ENCODE peak calls at places on chromosomes 12 and 14, in six cellular contexts. One of them, this sample, is unnamed.

GRCh38 chr12:57118711-57119271 is 7.6 kb upstream of the STAT6 start:
- DNase-seq in PC-9: no peak
- DNase-seq in HCT116: no peak
- DNase-seq in body of pancreas: no peak
- DNase-seq in left ventricle myocardium inferior: no peak
- DNase-seq in breast epithelium: no peak
- DNase-seq in this sample: no peak

GRCh38 chr12:79737875-79738718 is 47.3 kb upstream of the PAWR start:
- DNase-seq in PC-9: peak; percentile 22
- DNase-seq in HCT116: peak; percentile 54
- DNase-seq in body of pancreas: peak; percentile 64
- DNase-seq in left ventricle myocardium inferior: no peak
- DNase-seq in breast epithelium: no peak
- DNase-seq in this sample: peak; percentile 66

GRCh38 chr12:124482901-124483799 is 84.3 kb downstream of the NCOR2 start:
- DNase-seq in PC-9: no peak
- DNase-seq in HCT116: no peak
- DNase-seq in body of pancreas: peak; percentile 43
- DNase-seq in left ventricle myocardium inferior: no peak
- DNase-seq in breast epithelium: no peak
- DNase-seq in this sample: no peak

GRCh38 chr12:104576980-104577925 is 120.5 kb downstream of the CHST11 start:
- DNase-seq in PC-9: no peak
- DNase-seq in HCT116: no peak
- DNase-seq in body of pancreas: no peak
- DNase-seq in left ventricle myocardium inferior: no peak
- DNase-seq in breast epithelium: no peak
- DNase-seq in this sample: no peak

GRCh38 chr12:20549115-20549719 is 145.9 kb upstream of the SLCO1C1 start:
- DNase-seq in PC-9: peak; percentile 5
- DNase-seq in HCT116: peak; percentile 34
- DNase-seq in body of pancreas: no peak
- DNase-seq in left ventricle myocardium inferior: no peak
- DNase-seq in breast epithelium: no peak
- DNase-seq in this sample: no peak

GRCh38 chr14:57295261-57295660 is 26.5 kb downstream of the AP5M1 start:
- DNase-seq in PC-9: no peak
- DNase-seq in HCT116: no peak
- DNase-seq in body of pancreas: no peak
- DNase-seq in left ventricle myocardium inferior: no peak
- DNase-seq in breast epithelium: no peak
- DNase-seq in this sample: no peak

GRCh38 chr14:104293851-104294627 is 155.7 kb downstream of the KIF26A start:
- DNase-seq in PC-9: no peak
- DNase-seq in HCT116: no peak
- DNase-seq in body of pancreas: no peak
- DNase-seq in left ventricle myocardium inferior: peak; percentile 4
- DNase-seq in breast epithelium: peak; percentile 41
- DNase-seq in this sample: no peak

GRCh38 chr12:107684990-107685359 is 624 bp upstream of the PWP1 start:
- DNase-seq in PC-9: no peak
- DNase-seq in HCT116: peak; percentile 23
- DNase-seq in body of pancreas: peak; percentile 34
- DNase-seq in left ventricle myocardium inferior: no peak
- DNase-seq in breast epithelium: no peak
- DNase-seq in this sample: no peak

GRCh38 chr14:79605863-79606262 is 605.4 kb downstream of the DIO2 start:
- DNase-seq in PC-9: no peak
- DNase-seq in HCT116: no peak
- DNase-seq in body of pancreas: no peak
- DNase-seq in left ventricle myocardium inferior: no peak
- DNase-seq in breast epithelium: no peak
- DNase-seq in this sample: no peak

DNA sequence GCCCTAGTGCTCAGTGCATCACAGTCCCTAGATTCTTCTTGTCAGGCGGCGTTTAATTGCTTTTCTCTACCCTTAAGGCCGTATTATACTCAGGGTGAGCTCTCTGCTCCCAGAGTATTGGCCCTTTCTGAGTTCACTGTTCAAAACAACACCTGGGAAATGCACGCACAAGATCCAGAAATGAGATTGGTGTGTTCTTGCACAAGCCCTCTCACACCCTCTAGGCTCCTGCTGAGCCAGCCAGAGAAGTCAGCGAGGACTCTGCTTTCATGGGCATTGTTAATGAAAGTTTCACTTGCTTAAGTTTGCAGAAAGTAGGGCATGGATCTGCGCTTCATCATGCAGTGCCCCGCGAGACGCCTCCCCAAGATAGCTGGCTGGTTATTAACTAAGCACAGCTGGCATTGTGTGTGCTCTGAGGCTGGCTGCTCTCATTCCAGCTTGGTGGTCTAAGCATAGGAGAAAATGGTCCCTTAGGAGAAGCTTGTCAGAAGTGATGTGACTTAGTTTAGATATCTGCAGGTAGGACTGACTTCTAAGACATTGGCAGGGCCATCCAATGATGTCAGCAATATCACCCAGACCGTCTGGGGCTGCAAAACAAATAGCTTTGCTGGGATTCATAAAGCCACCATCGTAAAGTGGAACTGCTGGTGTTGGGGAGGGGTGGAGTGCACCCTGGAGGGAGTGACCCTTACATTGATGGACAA is 28.7 kb downstream of the CRACR2A start:
- DNase-seq in PC-9: no peak
- DNase-seq in HCT116: no peak
- DNase-seq in body of pancreas: no peak
- DNase-seq in left ventricle myocardium inferior: no peak
- DNase-seq in breast epithelium: no peak
- DNase-seq in this sample: no peak
- H3K27me3 ChIP-seq in PC-9: peaks cover 89% of the 10 kb centered on the region
- H3K27me3 ChIP-seq in HCT116: no peaks in the 10 kb centered on the region
- H3K27me3 ChIP-seq in body of pancreas: no peaks in the 10 kb centered on the region
- H3K27me3 ChIP-seq in left ventricle myocardium inferior: no peaks in the 10 kb centered on the region
- H3K27me3 ChIP-seq in breast epithelium: no peaks in the 10 kb centered on the region
- H3K27me3 ChIP-seq in this sample: no peaks in the 10 kb centered on the region

GRCh38 chr12:132436791-132437251 is 53.1 kb upstream of the FBRSL1 start:
- DNase-seq in PC-9: no peak
- DNase-seq in HCT116: no peak
- DNase-seq in body of pancreas: no peak
- DNase-seq in left ventricle myocardium inferior: no peak
- DNase-seq in breast epithelium: no peak
- DNase-seq in this sample: no peak
- H3K4me1 ChIP-seq in PC-9: no peaks in the 10 kb centered on the region
- H3K4me1 ChIP-seq in HCT116: peaks cover 2% of the 10 kb centered on the region
- H3K4me1 ChIP-seq in body of pancreas: peaks cover 35% of the 10 kb centered on the region
- H3K4me1 ChIP-seq in left ventricle myocardium inferior: no peaks in the 10 kb centered on the region
- H3K4me1 ChIP-seq in breast epithelium: no peaks in the 10 kb centered on the region
- H3K4me1 ChIP-seq in this sample: no peaks in the 10 kb centered on the region

GRCh38 chr12:99918003-99918402 is 66.7 kb downstream of the ANKS1B start:
- DNase-seq in PC-9: no peak
- DNase-seq in HCT116: no peak
- DNase-seq in body of pancreas: no peak
- DNase-seq in left ventricle myocardium inferior: no peak
- DNase-seq in breast epithelium: no peak
- DNase-seq in this sample: no peak

GRCh38 chr12:99915251-99916082 is 69.3 kb downstream of the ANKS1B start:
- DNase-seq in PC-9: no peak
- DNase-seq in HCT116: no peak
- DNase-seq in body of pancreas: no peak
- DNase-seq in left ventricle myocardium inferior: no peak
- DNase-seq in breast epithelium: no peak
- DNase-seq in this sample: no peak

GRCh38 chr12:99916555-99916954 is 68.2 kb downstream of the ANKS1B start:
- DNase-seq in PC-9: no peak
- DNase-seq in HCT116: no peak
- DNase-seq in body of pancreas: no peak
- DNase-seq in left ventricle myocardium inferior: no peak
- DNase-seq in breast epithelium: no peak
- DNase-seq in this sample: no peak

GRCh38 chr12:99920561-99920960 is 64.2 kb downstream of the ANKS1B start:
- DNase-seq in PC-9: no peak
- DNase-seq in HCT116: no peak
- DNase-seq in body of pancreas: no peak
- DNase-seq in left ventricle myocardium inferior: no peak
- DNase-seq in breast epithelium: no peak
- DNase-seq in this sample: no peak
- TF ChIP-seq CTCF in PC-9: no peak
- TF ChIP-seq CTCF in HCT116: no peak
- TF ChIP-seq CTCF in body of pancreas: no peak
- TF ChIP-seq CTCF in left ventricle myocardium inferior: no peak
- TF ChIP-seq CTCF in breast epithelium: no peak
- TF ChIP-seq CTCF in this sample: no peak

GRCh38 chr12:118175823-118176447 is 40.0 kb downstream of the PEBP1 start:
- DNase-seq in PC-9: no peak
- DNase-seq in HCT116: no peak
- DNase-seq in body of pancreas: no peak
- DNase-seq in left ventricle myocardium inferior: no peak
- DNase-seq in breast epithelium: no peak
- DNase-seq in this sample: no peak
- H3K27me3 ChIP-seq in PC-9: no peaks in the 10 kb centered on the region
- H3K27me3 ChIP-seq in HCT116: no peaks in the 10 kb centered on the region
- H3K27me3 ChIP-seq in body of pancreas: no peaks in the 10 kb centered on the region
- H3K27me3 ChIP-seq in left ventricle myocardium inferior: no peaks in the 10 kb centered on the region
- H3K27me3 ChIP-seq in breast epithelium: no peaks in the 10 kb centered on the region
- H3K27me3 ChIP-seq in this sample: no peaks in the 10 kb centered on the region